ENCODE peak calls at places on chromosomes 13 and 19, in four cellular contexts. One of them, this sample, is unnamed.

GRCh38 chr13:110238795-110239194 is 68.2 kb downstream of the COL4A1 start:
- DNase-seq in HepG2: no peak
- DNase-seq in neural progenitor cell: no peak
- DNase-seq in H9: no peak
- DNase-seq in this sample: no peak

GRCh38 chr13:25581351-25581750 is 209.6 kb downstream of the ATP8A2 start:
- DNase-seq in H9: no peak
- DNase-seq in neural progenitor cell: no peak
- DNase-seq in HepG2: no peak
- DNase-seq in this sample: no peak

GRCh38 chr19:18340237-18340989 is at the start of gene PGPEP1:
- DNase-seq in HepG2: no peak
- DNase-seq in neural progenitor cell: peak; percentile 89
- DNase-seq in H9: peak; percentile 83
- DNase-seq in this sample: no peak

GRCh38 chr13:100883453-100883852 is 208.9 kb upstream of the TMTC4 start:
- DNase-seq in neural progenitor cell: no peak
- DNase-seq in HepG2: peak; percentile 4
- DNase-seq in H9: no peak
- DNase-seq in this sample: no peak

GRCh38 chr19:33781996-33782395 is 14.7 kb upstream of the KCTD15 start:
- DNase-seq in H9: no peak
- DNase-seq in HepG2: no peak
- DNase-seq in neural progenitor cell: no peak
- DNase-seq in this sample: no peak

GRCh38 chr13:28558126-28558525 is 63.2 kb upstream of the FLT1 start:
- DNase-seq in HepG2: no peak
- DNase-seq in H9: no peak
- DNase-seq in neural progenitor cell: no peak
- DNase-seq in this sample: no peak

GRCh38 chr19:29631450-29631849 is 25.4 kb downstream of the POP4 start:
- DNase-seq in H9: no peak
- DNase-seq in HepG2: no peak
- DNase-seq in neural progenitor cell: no peak
- DNase-seq in this sample: no peak

GRCh38 chr13:111153279-111153976 is 38.3 kb downstream of the ARHGEF7 start:
- DNase-seq in neural progenitor cell: peak; percentile 96
- DNase-seq in HepG2: peak; percentile 88
- DNase-seq in H9: peak; percentile 95
- DNase-seq in this sample: peak; percentile 49

GRCh38 chr13:20161275-20161950 is 561 bp upstream of the GJA3 start:
- DNase-seq in HepG2: no peak
- DNase-seq in neural progenitor cell: peak; percentile 53
- DNase-seq in H9: no peak
- DNase-seq in this sample: no peak

GRCh38 chr19:27776020-27776419 is 1436.9 kb downstream of the UQCRFS1 start:
- DNase-seq in HepG2: no peak
- DNase-seq in H9: peak; percentile 39
- DNase-seq in neural progenitor cell: no peak
- DNase-seq in this sample: no peak

GRCh38 chr13:34748078-34748477 is 194.0 kb upstream of the NBEA start:
- DNase-seq in H9: no peak
- DNase-seq in neural progenitor cell: no peak
- DNase-seq in HepG2: no peak
- DNase-seq in this sample: no peak

GRCh38 chr13:111973186-111974064 is 93.5 kb upstream of the SOX1 start:
- DNase-seq in H9: no peak
- DNase-seq in HepG2: no peak
- DNase-seq in neural progenitor cell: peak; percentile 64
- DNase-seq in this sample: no peak

GRCh38 chr13:37667631-37668161 is 69.1 kb upstream of the POSTN start:
- DNase-seq in H9: no peak
- DNase-seq in HepG2: no peak
- DNase-seq in neural progenitor cell: no peak
- DNase-seq in this sample: no peak

GRCh38 chr19:58543826-58544590 is at the start of gene TRIM28:
- DNase-seq in neural progenitor cell: peak; percentile 99
- DNase-seq in HepG2: peak; percentile 96
- DNase-seq in H9: peak; percentile 97
- DNase-seq in this sample: no peak

GRCh38 chr19:21491161-21491560 is 14.2 kb upstream of the ZNF429 start:
- DNase-seq in neural progenitor cell: no peak
- DNase-seq in HepG2: no peak
- DNase-seq in H9: no peak
- DNase-seq in this sample: no peak

GRCh38 chr19:41941410-41942202 is 13.4 kb upstream of the ERFL start:
- DNase-seq in neural progenitor cell: no peak
- DNase-seq in HepG2: no peak
- DNase-seq in H9: no peak
- DNase-seq in this sample: no peak

GRCh38 chr13:74132152-74132767 is 1.9 kb downstream of the KLF12 start:
- DNase-seq in H9: no peak
- DNase-seq in neural progenitor cell: peak; percentile 3
- DNase-seq in HepG2: peak; percentile 15
- DNase-seq in this sample: no peak

GRCh38 chr19:3338541-3339181 is 27.7 kb upstream of the NFIC start:
- DNase-seq in HepG2: no peak
- DNase-seq in H9: no peak
- DNase-seq in neural progenitor cell: no peak
- DNase-seq in this sample: no peak

GRCh38 chr19:21699197-21699596 is 68.2 kb downstream of the ZNF100 start:
- DNase-seq in HepG2: no peak
- DNase-seq in neural progenitor cell: no peak
- DNase-seq in H9: peak; percentile 72
- DNase-seq in this sample: no peak

GRCh38 chr13:42892760-42893159 is 99.3 kb downstream of the EPSTI1 start:
- DNase-seq in H9: no peak
- DNase-seq in HepG2: no peak
- DNase-seq in neural progenitor cell: no peak
- DNase-seq in this sample: no peak

GRCh38 chr19:57708641-57709354 is at the start of gene ZNF154:
- DNase-seq in HepG2: no peak
- DNase-seq in H9: peak; percentile 91
- DNase-seq in neural progenitor cell: peak; percentile 94
- DNase-seq in this sample: no peak

GRCh38 chr13:31012285-31013024 is 80.0 kb downstream of the TEX26 start:
- DNase-seq in HepG2: peak; percentile 3
- DNase-seq in H9: peak; percentile 37
- DNase-seq in neural progenitor cell: peak; percentile 22
- DNase-seq in this sample: no peak

GRCh38 chr19:9041023-9041422 is 30.8 kb upstream of the MUC16 start:
- DNase-seq in neural progenitor cell: no peak
- DNase-seq in HepG2: no peak
- DNase-seq in H9: no peak
- DNase-seq in this sample: no peak

GRCh38 chr19:2533686-2534085 is 57.8 kb downstream of the GADD45B start:
- DNase-seq in HepG2: no peak
- DNase-seq in neural progenitor cell: no peak
- DNase-seq in H9: no peak
- DNase-seq in this sample: no peak

GRCh38 chr13:86572115-86572514 is 772.9 kb upstream of the SLITRK6 start:
- DNase-seq in neural progenitor cell: no peak
- DNase-seq in HepG2: no peak
- DNase-seq in H9: no peak
- DNase-seq in this sample: no peak

GRCh38 chr19:50358483-50359431 is 6.7 kb downstream of the NAPSA start:
- DNase-seq in H9: no peak
- DNase-seq in HepG2: no peak
- DNase-seq in neural progenitor cell: no peak
- DNase-seq in this sample: no peak

GRCh38 chr19:9958451-9958850 is 22.1 kb upstream of the OLFM2 start:
- DNase-seq in H9: no peak
- DNase-seq in neural progenitor cell: no peak
- DNase-seq in HepG2: no peak
- DNase-seq in this sample: no peak

GRCh38 chr13:28528848-28529247 is 33.9 kb upstream of the FLT1 start:
- DNase-seq in HepG2: no peak
- DNase-seq in neural progenitor cell: no peak
- DNase-seq in H9: no peak
- DNase-seq in this sample: no peak

GRCh38 chr19:1492474-1493006 is 1.6 kb downstream of the REEP6 start:
- DNase-seq in HepG2: no peak
- DNase-seq in H9: no peak
- DNase-seq in neural progenitor cell: no peak
- DNase-seq in this sample: no peak

GRCh38 chr19:21166436-21166835 is 24.6 kb downstream of the ZNF431 start:
- DNase-seq in neural progenitor cell: no peak
- DNase-seq in H9: no peak
- DNase-seq in HepG2: no peak
- DNase-seq in this sample: no peak

GRCh38 chr13:21850013-21851006 is 179.4 kb downstream of the FGF9 start:
- DNase-seq in neural progenitor cell: no peak
- DNase-seq in H9: no peak
- DNase-seq in HepG2: no peak
- DNase-seq in this sample: no peak

GRCh38 chr19:51000981-51001380 is 423 bp downstream of the KLK8 start:
- DNase-seq in HepG2: no peak
- DNase-seq in neural progenitor cell: peak; percentile 44
- DNase-seq in H9: peak; percentile 80
- DNase-seq in this sample: no peak

GRCh38 chr13:23436680-23437079 is 3.2 kb upstream of the SACS start:
- DNase-seq in H9: no peak
- DNase-seq in neural progenitor cell: no peak
- DNase-seq in HepG2: no peak
- DNase-seq in this sample: no peak

GRCh38 chr13:40617801-40618356 is 48.6 kb downstream of the FOXO1 start:
- DNase-seq in neural progenitor cell: no peak
- DNase-seq in HepG2: no peak
- DNase-seq in H9: no peak
- DNase-seq in this sample: no peak
- H3K4me1 ChIP-seq in neural progenitor cell: peaks cover 9% of the 10 kb centered on the region
- H3K4me1 ChIP-seq in HepG2: peaks cover 74% of the 10 kb centered on the region
- H3K4me1 ChIP-seq in H9: peaks cover 28% of the 10 kb centered on the region
- H3K4me1 ChIP-seq in this sample: peaks cover 7% of the 10 kb centered on the region

DNA sequence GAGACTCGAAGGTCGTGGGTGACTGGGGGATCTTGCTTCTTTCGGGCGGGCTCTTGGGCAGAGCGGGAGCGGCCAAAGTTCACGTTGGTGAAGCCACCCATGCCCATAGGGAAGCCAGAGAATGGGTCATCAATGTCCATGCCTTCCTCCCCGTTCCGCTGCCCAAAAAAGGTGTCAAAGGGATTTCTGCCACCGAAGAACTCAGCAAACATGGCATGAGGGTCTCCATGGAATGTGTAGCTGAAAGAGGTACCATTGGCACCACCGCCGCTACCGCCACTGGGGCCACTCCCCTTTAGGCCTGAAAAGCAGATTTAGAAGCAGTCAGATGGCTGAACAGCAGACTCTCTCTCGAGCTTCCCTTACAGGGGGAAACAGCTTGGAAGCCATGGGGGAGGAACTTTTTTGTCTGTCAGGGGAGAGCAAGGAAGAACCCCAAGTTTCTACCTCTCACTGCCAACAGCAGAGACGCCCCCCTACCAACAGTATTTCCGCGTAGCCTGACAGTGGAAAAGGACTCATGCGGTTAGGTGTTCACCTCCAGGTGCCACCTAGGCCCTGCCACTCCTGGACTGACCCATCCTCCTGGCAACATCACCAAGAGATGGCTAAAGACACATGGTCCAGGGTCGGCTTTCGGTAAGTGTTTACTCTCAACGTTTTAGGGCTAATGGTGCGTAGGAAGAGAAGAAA is 1.3 kb downstream of the DNAJB1 start:
- DNase-seq in H9: no peak
- DNase-seq in HepG2: no peak
- DNase-seq in neural progenitor cell: no peak
- DNase-seq in this sample: no peak
- H3K4me1 ChIP-seq in H9: no peaks in the 10 kb centered on the region
- H3K4me1 ChIP-seq in HepG2: peaks cover 79% of the 10 kb centered on the region
- H3K4me1 ChIP-seq in neural progenitor cell: peaks cover 5% of the 10 kb centered on the region
- H3K4me1 ChIP-seq in this sample: peaks cover 44% of the 10 kb centered on the region

GRCh38 chr19:46791944-46792343 is 3.5 kb upstream of the SLC1A5 start:
- DNase-seq in HepG2: no peak
- DNase-seq in H9: no peak
- DNase-seq in neural progenitor cell: no peak
- DNase-seq in this sample: no peak
- H3K4me1 ChIP-seq in HepG2: peaks cover 51% of the 10 kb centered on the region
- H3K4me1 ChIP-seq in H9: no peaks in the 10 kb centered on the region
- H3K4me1 ChIP-seq in neural progenitor cell: no peaks in the 10 kb centered on the region
- H3K4me1 ChIP-seq in this sample: peaks cover 29% of the 10 kb centered on the region

GRCh38 chr19:16111909-16112752 is 442 bp downstream of the RAB8A start:
- DNase-seq in HepG2: no peak
- DNase-seq in neural progenitor cell: no peak
- DNase-seq in H9: no peak
- DNase-seq in this sample: no peak

GRCh38 chr19:16113727-16114126 is 2.0 kb downstream of the RAB8A start:
- DNase-seq in HepG2: no peak
- DNase-seq in neural progenitor cell: no peak
- DNase-seq in H9: no peak
- DNase-seq in this sample: no peak

GRCh38 chr19:16111160-16111908 is at the start of gene RAB8A:
- DNase-seq in HepG2: peak; percentile 97
- DNase-seq in H9: peak; percentile 99
- DNase-seq in neural progenitor cell: peak; percentile 100
- DNase-seq in this sample: peak; percentile 97

GRCh38 chr19:16115309-16116039 is 3.8 kb downstream of the RAB8A start:
- DNase-seq in HepG2: no peak
- DNase-seq in neural progenitor cell: no peak
- DNase-seq in H9: no peak
- DNase-seq in this sample: no peak

GRCh38 chr19:16112778-16113177 is 1.1 kb downstream of the RAB8A start:
- DNase-seq in H9: no peak
- DNase-seq in HepG2: no peak
- DNase-seq in neural progenitor cell: no peak
- DNase-seq in this sample: no peak
- H3K4me1 ChIP-seq in H9: no peaks in the 10 kb centered on the region
- H3K4me1 ChIP-seq in HepG2: peaks cover 47% of the 10 kb centered on the region
- H3K4me1 ChIP-seq in neural progenitor cell: no peaks in the 10 kb centered on the region
- H3K4me1 ChIP-seq in this sample: peaks cover 16% of the 10 kb centered on the region

DNA sequence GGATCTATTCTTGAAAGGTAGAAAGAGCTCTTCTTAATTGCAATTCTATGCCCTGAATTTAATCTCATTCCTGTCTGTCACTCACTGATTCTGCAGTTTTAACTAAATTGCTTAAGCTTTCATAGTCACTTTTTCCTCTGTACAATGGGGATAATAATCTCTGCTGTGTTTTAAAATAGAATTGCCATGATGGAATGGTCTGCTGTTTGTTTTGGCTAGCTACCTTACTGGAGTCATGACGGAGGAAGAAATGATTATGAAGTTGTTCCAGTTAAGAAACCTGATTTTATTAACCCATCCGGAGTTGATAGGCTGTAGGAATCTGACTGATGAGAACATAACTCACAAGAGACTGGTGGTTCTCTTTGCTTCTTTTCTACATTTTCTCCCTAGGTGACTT is 54.9 kb upstream of the ITM2B start:
- DNase-seq in neural progenitor cell: no peak
- DNase-seq in H9: no peak
- DNase-seq in HepG2: no peak
- DNase-seq in this sample: no peak
- H3K4me1 ChIP-seq in neural progenitor cell: no peaks in the 10 kb centered on the region
- H3K4me1 ChIP-seq in H9: no peaks in the 10 kb centered on the region
- H3K4me1 ChIP-seq in HepG2: no peaks in the 10 kb centered on the region
- H3K4me1 ChIP-seq in this sample: no peaks in the 10 kb centered on the region